ENCODE peak calls at places on chromosomes 5 and 9, in four cellular contexts. G, V, J and M are unnamed samples.

GRCh38 chr9:89743576-89744254 is 138.9 kb downstream of the GADD45G start:
- DNase-seq in G (no peak), V (no peak), J (no peak), M (peak; percentile 52)

GRCh38 chr5:150627731-150628545 is 12.5 kb upstream of the SYNPO start:
- DNase-seq in G (no peak), V (no peak), J (no peak), M (no peak)

GRCh38 chr9:137621131-137621757 is 2.4 kb downstream of the EHMT1 start:
- DNase-seq in G (no peak), V (no peak), J (no peak), M (peak; percentile 46)

GRCh38 chr5:106488407-106488806 is 1182.3 kb downstream of the EFNA5 start:
- DNase-seq in G (no peak), V (no peak), J (no peak), M (no peak)

GRCh38 chr5:39274388-39275085 is 55.2 kb upstream of the FYB1 start:
- DNase-seq in G (no peak), V (no peak), J (no peak), M (no peak)

GRCh38 chr9:96413312-96414221 is 4.6 kb downstream of the ZNF367 start:
- DNase-seq in G (no peak), V (no peak), J (no peak), M (peak; percentile 37)

GRCh38 chr9:99978221-99978620 is 71.8 kb downstream of the STX17 start:
- DNase-seq in G (no peak), V (no peak), J (no peak), M (no peak)

GRCh38 chr9:105445203-105445881 is 2.5 kb upstream of the FSD1L start:
- DNase-seq in G (no peak), V (no peak), J (no peak), M (no peak)

GRCh38 chr5:57396701-57397100 is 85.9 kb downstream of the ACTBL2 start:
- DNase-seq in G (no peak), V (no peak), J (no peak), M (no peak)

GRCh38 chr5:148268556-148268955 is at the start of gene SPINK13:
- DNase-seq in G (no peak), V (peak; percentile 26), J (peak; percentile 36), M (no peak)

GRCh38 chr9:69519470-69520240 is 152.5 kb downstream of the APBA1 start:
- DNase-seq in G (no peak), V (no peak), J (peak; percentile 92), M (no peak)

GRCh38 chr9:93306081-93306480 is 122.1 kb downstream of the WNK2 start:
- DNase-seq in G (no peak), V (no peak), J (no peak), M (no peak)

GRCh38 chr5:56183507-56183906 is 49.6 kb downstream of the ANKRD55 start:
- DNase-seq in G (no peak), V (peak; percentile 81), J (peak; percentile 36), M (no peak)

GRCh38 chr9:85639675-85640186 is 102.0 kb downstream of the AGTPBP1 start:
- DNase-seq in G (no peak), V (no peak), J (no peak), M (no peak)

GRCh38 chr9:37243588-37244345 is 123.4 kb downstream of the ZCCHC7 start:
- DNase-seq in G (no peak), V (no peak), J (no peak), M (no peak)
- TF ChIP-seq JUND in G (no peak), V (no peak), J (no peak), M (no peak)

DNA sequence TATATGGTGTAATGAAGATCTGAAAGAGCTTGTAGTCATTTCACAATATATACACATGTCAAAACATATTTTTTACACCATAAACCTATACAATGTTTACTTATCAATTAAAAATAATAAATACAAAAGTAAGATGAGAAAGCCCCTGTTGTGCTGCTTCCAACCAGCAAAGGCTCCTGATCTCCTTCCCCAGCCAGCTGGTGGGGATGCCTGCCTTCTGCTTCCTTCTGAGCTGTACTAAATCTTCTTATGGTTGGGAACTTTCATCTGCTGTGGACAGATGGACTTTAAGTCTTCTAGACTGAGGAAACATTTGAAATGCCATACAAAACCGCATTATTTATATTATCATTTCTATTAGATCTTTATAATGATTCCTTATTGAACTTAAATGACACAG is 745.3 kb upstream of the CHD1 start:
- DNase-seq in G (no peak), V (no peak), J (no peak), M (no peak)
- TF ChIP-seq JUND in G (no peak), V (no peak), J (no peak), M (no peak)

DNA sequence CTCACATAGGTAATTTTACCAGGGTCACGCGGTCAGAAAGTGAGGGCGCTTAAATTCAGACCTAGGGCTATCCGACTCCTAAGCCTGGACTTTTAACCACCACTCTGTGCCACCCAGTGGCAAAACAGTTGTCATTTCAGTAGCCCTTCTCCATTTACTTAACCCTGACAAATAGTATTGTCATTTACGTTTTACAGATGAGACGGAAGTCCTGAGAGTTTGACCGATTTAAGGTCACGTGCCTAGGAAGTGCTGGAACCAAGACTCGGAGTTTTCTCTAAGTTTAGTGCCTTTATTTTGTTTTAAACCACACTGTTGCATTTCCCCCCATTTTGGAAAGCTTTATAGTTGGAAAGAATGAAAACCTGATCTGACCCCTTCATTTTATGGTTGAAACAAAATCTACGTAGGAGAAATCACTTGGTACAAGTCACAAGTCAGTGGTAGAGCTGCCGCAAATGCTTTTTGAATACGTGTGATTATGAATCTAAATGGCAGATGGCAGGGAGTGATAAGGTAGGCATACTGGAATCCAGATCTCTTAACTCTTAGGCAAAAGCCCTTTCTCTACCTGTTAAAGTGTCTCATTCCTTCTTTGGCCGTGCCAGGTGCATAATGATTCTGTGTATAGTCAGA is 701 bp downstream of the MRRF start:
- DNase-seq in G (peak; percentile 22), V (peak; percentile 18), J (peak; percentile 79), M (peak; percentile 85)
- TF ChIP-seq JUND in G (no peak), V (peak; percentile 19), J (no peak), M (no peak)

DNA sequence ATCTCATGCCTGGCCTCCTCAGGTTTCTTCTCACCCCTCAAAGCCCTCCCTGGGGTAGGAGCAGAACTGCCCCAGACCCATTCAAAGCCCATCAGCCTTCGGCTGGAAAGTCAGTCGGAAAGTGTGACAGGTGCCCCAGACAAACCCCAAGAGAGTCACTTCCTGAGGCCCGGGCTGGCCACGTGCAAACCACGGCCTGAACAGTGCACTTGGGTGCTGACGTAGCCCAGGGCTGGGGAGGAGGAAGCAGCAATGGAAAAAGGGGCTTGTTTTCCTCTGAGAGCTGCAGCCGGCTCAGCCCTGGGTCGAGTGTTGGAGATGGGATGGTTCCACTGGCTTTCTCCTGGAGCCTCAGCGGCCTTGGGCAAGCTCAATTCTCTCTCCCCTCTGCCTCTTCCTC is 6.0 kb upstream of the EGR1 start:
- DNase-seq in G (no peak), V (no peak), J (no peak), M (no peak)
- TF ChIP-seq JUND in G (no peak), V (no peak), J (peak; percentile 43), M (no peak)

DNA sequence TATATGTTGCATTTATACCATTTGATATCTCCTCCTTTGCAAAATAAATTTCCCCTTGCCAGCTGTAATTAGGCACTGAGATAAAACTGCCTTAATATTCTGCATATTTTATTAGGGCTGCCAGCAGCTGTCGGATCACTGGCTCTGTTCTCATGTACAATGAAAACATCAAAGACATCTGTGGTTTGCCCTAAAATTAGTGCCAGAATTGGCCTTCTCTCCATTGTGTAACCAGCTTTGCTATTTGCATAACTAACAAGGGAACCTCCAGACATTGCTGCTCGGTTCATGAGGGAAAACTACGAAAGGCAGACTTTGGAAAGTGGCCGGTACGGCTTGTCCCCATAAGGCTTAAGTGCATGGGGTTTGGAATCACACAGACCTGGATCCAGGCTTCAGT is 45.5 kb upstream of the KIF2A start:
- DNase-seq in G (no peak), V (no peak), J (no peak), M (no peak)
- TF ChIP-seq JUND in G (no peak), V (no peak), J (no peak), M (no peak)

GRCh38 chr9:77013186-77013931 is 6.1 kb upstream of the FOXB2 start:
- DNase-seq in G (no peak), V (no peak), J (no peak), M (no peak)

GRCh38 chr9:77014597-77015263 is 4.7 kb upstream of the FOXB2 start:
- DNase-seq in G (no peak), V (no peak), J (no peak), M (no peak)

GRCh38 chr9:77013932-77014596 is 5.4 kb upstream of the FOXB2 start:
- DNase-seq in G (no peak), V (no peak), J (no peak), M (no peak)

GRCh38 chr9:77010527-77010926 is 8.9 kb upstream of the FOXB2 start:
- DNase-seq in G (no peak), V (no peak), J (no peak), M (no peak)

DNA sequence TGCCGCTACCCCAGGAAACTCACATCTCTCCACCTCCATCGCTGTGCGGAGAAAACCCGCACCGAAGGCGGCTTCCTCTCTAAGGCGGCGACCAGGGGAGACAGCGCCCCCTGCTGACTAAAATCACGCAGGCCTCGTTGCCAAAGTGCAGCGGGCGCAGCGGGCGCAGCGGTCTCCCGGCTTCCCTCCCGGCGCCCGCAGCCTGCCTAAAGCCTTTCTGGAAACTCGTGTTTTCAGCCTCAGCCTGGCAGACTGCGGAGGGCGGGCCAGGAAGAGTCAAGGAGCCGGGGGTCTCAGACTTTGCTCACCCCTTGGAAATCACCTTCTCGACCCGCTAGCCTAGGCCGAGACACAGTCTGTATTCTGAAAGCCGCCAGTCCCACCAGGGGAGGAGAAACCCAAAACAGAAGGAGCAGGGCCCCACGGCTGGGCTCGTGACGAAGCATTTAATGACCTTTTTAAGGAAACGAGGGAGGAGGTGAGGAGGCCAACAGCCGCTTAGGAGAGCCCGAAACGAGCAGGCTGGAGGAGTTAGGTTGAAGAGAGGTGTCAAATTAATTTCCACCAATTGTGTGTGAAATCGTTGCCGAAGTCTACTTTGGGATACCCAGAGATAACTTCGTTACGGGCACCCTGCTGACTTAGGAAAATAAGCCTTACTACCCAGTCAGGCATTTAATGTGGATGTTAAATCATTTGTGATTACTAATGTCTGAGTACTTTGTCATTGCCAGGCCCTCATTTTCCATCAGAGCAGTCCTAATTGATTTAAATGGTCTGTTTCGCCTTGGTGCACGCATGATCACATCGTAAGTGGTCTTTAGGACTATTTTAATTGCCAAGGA is 7.3 kb upstream of the FOXB2 start:
- DNase-seq in G (peak; percentile 62), V (peak; percentile 38), J (peak; percentile 20), M (no peak)
- TF ChIP-seq JUND in G (no peak), V (no peak), J (no peak), M (no peak)

GRCh38 chr5:143207563-143208364 is 195.7 kb downstream of the NR3C1 start:
- DNase-seq in G (peak; percentile 48), V (no peak), J (no peak), M (no peak)
- TF ChIP-seq JUND in G (no peak), V (no peak), J (no peak), M (no peak)

GRCh38 chr9:14158911-14159310 is 155.0 kb downstream of the NFIB start:
- DNase-seq in G (no peak), V (no peak), J (no peak), M (no peak)
- TF ChIP-seq JUND in G (no peak), V (no peak), J (no peak), M (no peak)